ENCODE peak calls at places on chromosome 1, in ten cellular contexts. C, K, U, M, Z, W, Y, D, X and J are unnamed samples.

GRCh38 chr1:198359024-198359653 is 181.3 kb downstream of the ATP6V1G3 start:
- DNase-seq in K (no peak), X (no peak), W (no peak), C (no peak), Y (no peak), D (no peak), Z (no peak), U (peak), M (peak), J (no peak)

GRCh38 chr1:227747382-227747781 is 12.1 kb downstream of the SNAP47 start:
- DNase-seq in U (no peak), X (no peak), Y (no peak), Z (no peak), C (no peak), W (no peak), K (no peak), D (no peak), M (no peak), J (no peak)

GRCh38 chr1:32743380-32744062 is 41.0 kb upstream of the SYNC start:
- DNase-seq in Y (no peak), K (no peak), U (no peak), Z (no peak), W (no peak), M (no peak), C (no peak), D (no peak), X (no peak), J (no peak)

GRCh38 chr1:3668585-3669300 is 16.4 kb downstream of the TP73 start:
- DNase-seq in Y (no peak), M (no peak), X (no peak), D (peak), K (no peak), U (peak), W (no peak), Z (peak), C (no peak), J (no peak)

GRCh38 chr1:236858203-236858602 is 63.1 kb downstream of the MTR start:
- DNase-seq in U (no peak), W (no peak), Y (no peak), X (no peak), D (no peak), C (no peak), K (no peak), Z (no peak), M (no peak), J (no peak)

GRCh38 chr1:102919659-102920058 is 188.7 kb downstream of the COL11A1 start:
- DNase-seq in U (no peak), X (no peak), W (no peak), D (no peak), Y (peak), M (no peak), Z (no peak), C (peak), K (no peak), J (no peak)

GRCh38 chr1:110617116-110617515 is 11.0 kb upstream of the KCNA2 start:
- DNase-seq in U (no peak), M (no peak), K (no peak), C (no peak), Y (no peak), D (no peak), W (no peak), X (no peak), Z (no peak), J (no peak)

GRCh38 chr1:182215797-182216196 is 154.3 kb upstream of the ZNF648 start:
- DNase-seq in K (no peak), Z (no peak), Y (peak), C (peak), X (no peak), D (no peak), U (no peak), W (no peak), M (no peak), J (no peak)

GRCh38 chr1:29330856-29331255 is 94.5 kb downstream of the PTPRU start:
- DNase-seq in X (no peak), U (no peak), C (no peak), W (no peak), M (no peak), D (no peak), K (no peak), Z (no peak), Y (no peak), J (no peak)

GRCh38 chr1:208951908-208952307 is 631.6 kb upstream of the CAMK1G start:
- DNase-seq in Y (no peak), Z (no peak), K (no peak), X (no peak), M (no peak), C (no peak), U (peak), W (no peak), D (no peak), J (no peak)

GRCh38 chr1:21089299-21089698 is 87.4 kb downstream of the EIF4G3 start:
- DNase-seq in M (no peak), X (no peak), W (no peak), D (no peak), K (no peak), Y (no peak), U (no peak), C (no peak), Z (no peak), J (no peak)